ENCODE peak calls at places on chromosomes 7 and 10, in seven cellular contexts. One of them, this sample, is unnamed.

GRCh38 chr10:16440396-16441105 is 3.7 kb downstream of the PTER start:
- DNase-seq in heart right ventricle: no peak
- DNase-seq in astrocyte of the cerebellum: no peak
- DNase-seq in Panc1: no peak
- DNase-seq in amygdala: no peak
- DNase-seq in activated CD8-positive, alpha-beta memory T cell treated with anti-CD3 and anti-CD28 coated beads, Interleukin-2, amount 50 U/mL, for 4 hours: no peak
- DNase-seq in hepatocyte: peak
- DNase-seq in this sample: no peak

GRCh38 chr10:22598488-22598887 is 115.9 kb downstream of the PIP4K2A start:
- DNase-seq in activated CD8-positive, alpha-beta memory T cell treated with anti-CD3 and anti-CD28 coated beads, Interleukin-2, amount 50 U/mL, for 4 hours: no peak
- DNase-seq in Panc1: no peak
- DNase-seq in hepatocyte: no peak
- DNase-seq in heart right ventricle: no peak
- DNase-seq in astrocyte of the cerebellum: no peak
- DNase-seq in amygdala: no peak
- DNase-seq in this sample: no peak

GRCh38 chr7:151720297-151720696 is 156.6 kb downstream of the PRKAG2 start:
- DNase-seq in Panc1: no peak
- DNase-seq in hepatocyte: no peak
- DNase-seq in heart right ventricle: no peak
- DNase-seq in activated CD8-positive, alpha-beta memory T cell treated with anti-CD3 and anti-CD28 coated beads, Interleukin-2, amount 50 U/mL, for 4 hours: no peak
- DNase-seq in astrocyte of the cerebellum: no peak
- DNase-seq in amygdala: no peak
- DNase-seq in this sample: no peak

GRCh38 chr7:127390186-127390816 is 2.2 kb downstream of the ZNF800 start:
- DNase-seq in Panc1: no peak
- DNase-seq in heart right ventricle: no peak
- DNase-seq in hepatocyte: no peak
- DNase-seq in astrocyte of the cerebellum: no peak
- DNase-seq in amygdala: no peak
- DNase-seq in activated CD8-positive, alpha-beta memory T cell treated with anti-CD3 and anti-CD28 coated beads, Interleukin-2, amount 50 U/mL, for 4 hours: no peak
- DNase-seq in this sample: no peak

GRCh38 chr10:77877461-77878344 is 48.9 kb downstream of the DLG5 start:
- DNase-seq in hepatocyte: peak
- DNase-seq in heart right ventricle: peak
- DNase-seq in astrocyte of the cerebellum: no peak
- DNase-seq in amygdala: no peak
- DNase-seq in activated CD8-positive, alpha-beta memory T cell treated with anti-CD3 and anti-CD28 coated beads, Interleukin-2, amount 50 U/mL, for 4 hours: peak
- DNase-seq in Panc1: no peak
- DNase-seq in this sample: no peak

GRCh38 chr7:5557920-5558401 is 134.3 kb upstream of the TNRC18 start:
- DNase-seq in hepatocyte: peak
- DNase-seq in Panc1: no peak
- DNase-seq in heart right ventricle: peak
- DNase-seq in astrocyte of the cerebellum: no peak
- DNase-seq in amygdala: peak
- DNase-seq in activated CD8-positive, alpha-beta memory T cell treated with anti-CD3 and anti-CD28 coated beads, Interleukin-2, amount 50 U/mL, for 4 hours: no peak
- DNase-seq in this sample: no peak

GRCh38 chr7:156609010-156609877 is 31.3 kb upstream of the RNF32 start:
- DNase-seq in astrocyte of the cerebellum: no peak
- DNase-seq in activated CD8-positive, alpha-beta memory T cell treated with anti-CD3 and anti-CD28 coated beads, Interleukin-2, amount 50 U/mL, for 4 hours: no peak
- DNase-seq in heart right ventricle: no peak
- DNase-seq in hepatocyte: peak
- DNase-seq in amygdala: no peak
- DNase-seq in Panc1: no peak
- DNase-seq in this sample: peak

GRCh38 chr7:98211221-98211675 is at the start of gene BHLHA15:
- DNase-seq in astrocyte of the cerebellum: no peak
- DNase-seq in Panc1: no peak
- DNase-seq in amygdala: no peak
- DNase-seq in activated CD8-positive, alpha-beta memory T cell treated with anti-CD3 and anti-CD28 coated beads, Interleukin-2, amount 50 U/mL, for 4 hours: no peak
- DNase-seq in heart right ventricle: no peak
- DNase-seq in hepatocyte: peak
- DNase-seq in this sample: peak